ENCODE peak calls at places on chromosome 1, in four cellular contexts. M is NB4, L is pancreas, Y is fibroblast of the aortic adventitia. C is an unnamed sample.

GRCh38 chr1:206471415-206471801 is 1.1 kb downstream of the IKBKE start:
- DNase-seq in L (no peak), M (no peak), Y (no peak), C (no peak)

GRCh38 chr1:222618001-222618879 is at the start of gene MIA3:
- DNase-seq in Y (no peak), L (peak; percentile 91), M (peak; percentile 40), C (peak; percentile 16)

GRCh38 chr1:91402023-91402422 is 2.6 kb downstream of the HFM1 start:
- DNase-seq in Y (peak; percentile 39), M (peak; percentile 24), L (no peak), C (peak; percentile 50)

GRCh38 chr1:67675800-67676199 is 9.2 kb upstream of the GADD45A start:
- DNase-seq in M (no peak), Y (no peak), L (no peak), C (no peak)

GRCh38 chr1:23358310-23358709 is 11.3 kb downstream of the ZNF436 start:
- DNase-seq in Y (no peak), M (no peak), L (no peak), C (no peak)

GRCh38 chr1:209375681-209376360 is 207.7 kb upstream of the CAMK1G start:
- DNase-seq in M (no peak), Y (peak; percentile 83), L (no peak), C (peak; percentile 69)

GRCh38 chr1:184499626-184500025 is 112.8 kb downstream of the C1orf21 start:
- DNase-seq in L (no peak), Y (peak; percentile 22), M (no peak), C (no peak)

GRCh38 chr1:228036701-228037231 is 30.0 kb downstream of the WNT3A start:
- DNase-seq in Y (no peak), L (peak; percentile 48), M (no peak), C (no peak)

GRCh38 chr1:174965006-174965971 is 34.5 kb upstream of the CACYBP start:
- DNase-seq in M (peak; percentile 51), Y (peak; percentile 21), L (no peak), C (peak; percentile 79)

GRCh38 chr1:43058545-43059360 is 100.1 kb upstream of the SLC2A1 start:
- DNase-seq in M (peak; percentile 10), Y (peak; percentile 34), L (no peak), C (peak; percentile 59)

GRCh38 chr1:3170566-3171453 is 101.8 kb downstream of the PRDM16 start:
- DNase-seq in Y (peak; percentile 52), M (peak; percentile 58), L (peak; percentile 93), C (peak; percentile 24)

GRCh38 chr1:112515311-112516009 is 6.7 kb downstream of the WNT2B start:
- DNase-seq in Y (peak; percentile 82), M (no peak), L (no peak), C (peak; percentile 43)

GRCh38 chr1:212323065-212323464 is 37.9 kb downstream of the PPP2R5A start:
- DNase-seq in Y (no peak), M (no peak), L (no peak), C (no peak)

GRCh38 chr1:210663730-210664573 is 335.2 kb downstream of the HHAT start:
- DNase-seq in M (no peak), L (no peak), Y (no peak), C (no peak)

GRCh38 chr1:92442351-92442750 is 44.4 kb downstream of the GFI1 start:
- DNase-seq in Y (no peak), L (no peak), M (no peak), C (no peak)

GRCh38 chr1:54815086-54815876 is 14.2 kb upstream of the TTC22 start:
- DNase-seq in Y (no peak), M (no peak), L (no peak), C (no peak)

GRCh38 chr1:230067871-230068814 is 1.1 kb downstream of the GALNT2 start:
- DNase-seq in L (peak; percentile 77), M (peak; percentile 53), Y (no peak), C (peak; percentile 39)

GRCh38 chr1:96722161-96722908 is 751 bp downstream of the PTBP2 start:
- DNase-seq in M (peak; percentile 65), L (peak; percentile 82), Y (peak; percentile 63), C (peak; percentile 67)

GRCh38 chr1:172390620-172391491 is 29.6 kb upstream of the C1orf105 start:
- DNase-seq in M (no peak), L (no peak), Y (peak; percentile 59), C (no peak)

GRCh38 chr1:118136511-118136937 is 48.5 kb downstream of the SPAG17 start:
- DNase-seq in M (no peak), Y (peak; percentile 81), L (no peak), C (peak; percentile 76)

GRCh38 chr1:26285366-26286063 is 5.6 kb downstream of the SH3BGRL3 start:
- DNase-seq in Y (no peak), L (peak; percentile 60), M (peak; percentile 48), C (no peak)

GRCh38 chr1:26360051-26360806 is 6.3 kb upstream of the CRYBG2 start:
- DNase-seq in L (peak; percentile 61), Y (no peak), M (no peak), C (no peak)

GRCh38 chr1:99814373-99814900 is 35.7 kb upstream of the AGL start:
- DNase-seq in M (no peak), Y (no peak), L (no peak), C (no peak)

GRCh38 chr1:77926561-77927357 is 38.3 kb downstream of the NEXN start:
- DNase-seq in L (no peak), M (peak; percentile 26), Y (no peak), C (no peak)

GRCh38 chr1:13513885-13514546 is at the start of gene LRRC38:
- DNase-seq in Y (no peak), L (no peak), M (no peak), C (no peak)

DNA sequence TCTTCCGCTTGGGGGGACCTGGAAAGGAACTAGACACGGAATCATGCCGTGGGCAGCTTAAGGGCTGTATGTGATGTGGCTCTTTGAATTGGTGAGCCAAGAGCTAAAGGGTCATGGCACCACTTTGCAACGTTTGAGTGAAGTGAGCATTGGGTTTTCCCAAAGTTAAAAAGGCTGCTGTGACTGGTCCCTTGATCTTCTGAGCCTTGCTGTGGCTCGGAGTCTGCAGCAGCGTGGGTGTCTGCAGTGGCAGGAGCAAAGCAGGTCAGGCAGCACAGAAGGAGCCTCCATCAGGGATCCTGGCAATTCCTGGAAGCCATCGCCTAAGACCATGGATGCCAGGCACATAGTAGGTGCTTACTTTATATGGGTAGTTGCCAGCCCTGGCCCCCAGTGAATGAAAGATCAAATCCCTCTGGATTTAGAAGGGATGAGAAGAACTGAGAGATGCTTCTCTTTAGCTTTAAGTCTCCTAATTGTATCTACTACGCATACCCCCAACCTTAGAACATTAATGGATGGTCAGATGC is 1.8 kb downstream of the SMYD2 start:
- DNase-seq in L (no peak), Y (no peak), M (no peak), C (no peak)
- H3K4me3 ChIP-seq in L (no peak overlapping the region), Y (no peak overlapping the region), M (peak overlapping the region; percentile 93), C (no peak overlapping the region)

GRCh38 chr1:156527584-156527983 is 27.0 kb upstream of the MEF2D start:
- DNase-seq in Y (no peak), L (no peak), M (no peak), C (no peak)

GRCh38 chr1:156524481-156524869 is 23.9 kb upstream of the MEF2D start:
- DNase-seq in M (peak; percentile 87), Y (no peak), L (no peak), C (no peak)

GRCh38 chr1:156523801-156524480 is 23.4 kb upstream of the MEF2D start:
- DNase-seq in Y (no peak), M (peak; percentile 62), L (no peak), C (no peak)

GRCh38 chr1:156524985-156525590 is 24.5 kb upstream of the MEF2D start:
- DNase-seq in L (no peak), M (peak; percentile 72), Y (no peak), C (no peak)

GRCh38 chr1:156525856-156526479 is 25.4 kb upstream of the MEF2D start:
- DNase-seq in M (no peak), L (no peak), Y (no peak), C (no peak)
- H3K4me3 ChIP-seq in M (no peak overlapping the region), L (no peak overlapping the region), Y (no peak overlapping the region), C (no peak overlapping the region)

DNA sequence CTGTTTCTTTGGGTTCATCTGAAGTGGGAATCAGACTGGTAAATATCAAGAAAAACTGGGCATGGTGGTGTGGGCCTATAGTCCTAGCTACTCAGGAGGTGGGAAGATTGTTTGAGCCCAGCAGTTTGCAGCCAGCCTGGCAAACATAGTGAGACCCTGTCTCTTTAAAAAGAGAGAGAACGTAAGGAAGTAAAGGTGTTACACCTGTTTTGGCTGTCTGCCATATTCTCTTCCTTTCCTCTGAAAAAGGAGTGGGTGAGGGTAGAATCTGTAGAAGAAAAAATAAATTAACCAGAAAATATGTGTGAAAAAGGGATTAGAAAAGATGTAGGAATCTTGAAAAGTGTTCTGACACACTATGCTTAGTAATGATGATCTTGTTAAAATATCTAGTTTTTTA is 20.0 kb downstream of the AHCYL1 start:
- DNase-seq in Y (no peak), M (no peak), L (no peak), C (no peak)
- H3K4me3 ChIP-seq in Y (peak overlapping the region; percentile 49), M (peak overlapping the region; percentile 32), L (peak overlapping the region; percentile 7), C (peak overlapping the region; percentile 51)

GRCh38 chr1:79981483-79981882 is 975.0 kb upstream of the ADGRL4 start:
- DNase-seq in M (no peak), Y (no peak), L (no peak), C (no peak)
- H3K4me3 ChIP-seq in M (no peak overlapping the region), Y (no peak overlapping the region), L (no peak overlapping the region), C (no peak overlapping the region)

DNA sequence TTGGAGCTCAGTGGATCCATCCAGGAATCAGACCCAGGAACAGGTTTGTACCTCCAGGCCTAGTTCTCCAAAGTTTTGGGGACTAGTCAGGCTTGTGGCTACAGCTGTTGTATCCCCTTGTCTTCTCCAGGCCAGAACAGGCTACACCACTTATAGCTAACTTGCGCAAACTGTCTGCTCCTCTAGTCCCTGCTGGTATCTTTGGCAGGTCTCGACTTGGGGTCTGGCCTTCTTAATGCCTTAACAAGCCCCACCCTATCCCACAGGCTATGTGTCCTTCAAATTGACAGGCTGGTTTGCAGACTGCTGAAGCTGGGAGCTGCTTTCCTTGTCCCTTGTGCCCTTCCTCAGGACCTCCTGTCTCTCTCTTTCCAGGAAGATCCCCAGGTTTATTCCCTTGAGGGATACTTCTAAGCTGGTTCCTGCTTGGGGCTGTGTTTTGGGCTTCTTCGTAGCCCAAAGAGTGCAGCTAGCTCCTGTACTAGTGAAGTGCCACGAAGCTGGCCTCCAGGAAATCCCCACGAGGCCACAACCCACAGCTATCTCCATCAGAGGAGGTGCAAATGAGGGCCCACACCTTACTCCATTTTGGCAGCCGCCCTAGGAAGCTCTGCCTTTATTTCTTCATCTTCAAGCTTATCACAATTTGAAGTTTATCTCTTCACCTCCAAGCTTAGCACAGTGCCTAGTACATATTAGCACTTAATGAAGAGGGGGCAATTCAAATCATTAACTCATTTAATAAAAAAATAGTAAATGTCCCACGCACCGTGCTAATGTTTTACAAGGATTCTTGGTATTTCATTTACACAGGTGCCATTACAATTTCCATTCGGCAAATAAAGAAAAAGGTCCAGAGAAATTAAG is 683 bp upstream of the DMAP1 start:
- DNase-seq in M (peak; percentile 16), Y (no peak), L (no peak), C (no peak)
- H3K4me3 ChIP-seq in M (peak overlapping the region; percentile 90), Y (peak overlapping the region; percentile 100), L (peak overlapping the region; percentile 93), C (peak overlapping the region; percentile 99)

C was measured in choroid plexus epithelial cell.